ENCODE peak calls at places on chromosome 20, in four cellular contexts. K is CD8-positive, alpha-beta T cell; Y is heart right ventricle; X is ovary. M is an unnamed sample.

GRCh38 chr20:47413189-47413588 is 56.7 kb upstream of the ZMYND8 start:
- DNase-seq in K (no peak), Y (no peak), X (no peak), M (no peak)

GRCh38 chr20:60050193-60050960 is 92.2 kb downstream of the CDH26 start:
- DNase-seq in K (no peak), Y (no peak), X (no peak), M (peak; percentile 59)

GRCh38 chr20:19699132-19699971 is 58.7 kb upstream of the RIN2 start:
- DNase-seq in K (no peak), Y (no peak), X (no peak), M (no peak)

GRCh38 chr20:11814276-11814675 is 103.4 kb upstream of the BTBD3 start:
- DNase-seq in K (no peak), Y (no peak), X (no peak), M (no peak)

GRCh38 chr20:10674684-10675455 is 1.1 kb upstream of the JAG1 start:
- DNase-seq in K (no peak), Y (peak; percentile 83), X (peak; percentile 81), M (peak; percentile 84)

GRCh38 chr20:13221673-13222318 is 722 bp downstream of the ISM1 start:
- DNase-seq in K (peak; percentile 34), Y (no peak), X (no peak), M (no peak)

GRCh38 chr20:58622671-58623578 is 28.2 kb upstream of the STX16 start:
- DNase-seq in K (no peak), Y (no peak), X (no peak), M (no peak)

GRCh38 chr20:37179671-37180524 is 550 bp upstream of the MROH8 start:
- DNase-seq in K (no peak), Y (no peak), X (no peak), M (no peak)

GRCh38 chr20:36162272-36162966 is 7.9 kb downstream of the EPB41L1 start:
- DNase-seq in K (no peak), Y (no peak), X (no peak), M (no peak)

GRCh38 chr20:50313223-50313820 is 122.7 kb downstream of the CEBPB start:
- DNase-seq in K (no peak), Y (no peak), X (no peak), M (no peak)

GRCh38 chr20:8756410-8756809 is 312.5 kb upstream of the PLCB4 start:
- DNase-seq in K (no peak), Y (peak; percentile 5), X (no peak), M (no peak)

GRCh38 chr20:37449276-37449675 is 71.8 kb upstream of the NNAT start:
- DNase-seq in K (no peak), Y (no peak), X (no peak), M (no peak)

GRCh38 chr20:51934301-51935002 is 132.1 kb upstream of the SALL4 start:
- DNase-seq in K (no peak), Y (no peak), X (no peak), M (no peak)

GRCh38 chr20:1937316-1937976 is 42.2 kb downstream of the SIRPA start:
- DNase-seq in K (no peak), Y (no peak), X (no peak), M (no peak)

GRCh38 chr20:25007491-25008305 is 15.1 kb upstream of the APMAP start:
- DNase-seq in K (no peak), Y (peak; percentile 1), X (no peak), M (no peak)

GRCh38 chr20:23639490-23639958 is 1.8 kb upstream of the CST3 start:
- DNase-seq in K (no peak), Y (no peak), X (no peak), M (no peak)

GRCh38 chr20:37247547-37247946 is 14.1 kb downstream of the GHRH start:
- DNase-seq in K (no peak), Y (no peak), X (no peak), M (no peak)

GRCh38 chr20:22410556-22411130 is 173.7 kb downstream of the FOXA2 start:
- DNase-seq in K (no peak), Y (no peak), X (no peak), M (no peak)

GRCh38 chr20:1537731-1538058 is 19.8 kb downstream of the SIRPD start:
- DNase-seq in K (no peak), Y (peak; percentile 37), X (no peak), M (no peak)

GRCh38 chr20:51800769-51801219 is 1.5 kb downstream of the SALL4 start:
- DNase-seq in K (no peak), Y (peak; percentile 10), X (no peak), M (peak; percentile 25)

GRCh38 chr20:16219182-16219581 is 354.1 kb downstream of the KIF16B start:
- DNase-seq in K (no peak), Y (no peak), X (no peak), M (no peak)

GRCh38 chr20:52731086-52731485 is 241.1 kb upstream of the TSHZ2 start:
- DNase-seq in K (no peak), Y (no peak), X (no peak), M (peak; percentile 25)

GRCh38 chr20:25066386-25066785 is 8.4 kb upstream of the ACSS1 start:
- DNase-seq in K (no peak), Y (no peak), X (no peak), M (peak; percentile 23)

GRCh38 chr20:36645998-36646397 is at the start of gene SLA2:
- DNase-seq in K (peak; percentile 49), Y (no peak), X (no peak), M (peak; percentile 43)

GRCh38 chr20:34709044-34709835 is 5.1 kb downstream of the TP53INP2 start:
- DNase-seq in K (peak; percentile 66), Y (peak; percentile 84), X (peak; percentile 93), M (peak; percentile 85)

GRCh38 chr20:53611449-53611894 is 17.8 kb upstream of the ZNF217 start:
- DNase-seq in K (no peak), Y (peak; percentile 29), X (no peak), M (peak; percentile 25)

GRCh38 chr20:25676164-25676809 is 20.4 kb downstream of the ZNF337 start:
- DNase-seq in K (no peak), Y (no peak), X (no peak), M (no peak)

GRCh38 chr20:53346266-53346665 is 247.4 kb downstream of the ZNF217 start:
- DNase-seq in K (no peak), Y (no peak), X (no peak), M (no peak)

GRCh38 chr20:11585752-11586352 is 331.8 kb upstream of the BTBD3 start:
- DNase-seq in K (no peak), Y (no peak), X (no peak), M (no peak)

GRCh38 chr20:6485376-6485775 is 282.1 kb upstream of the BMP2 start:
- DNase-seq in K (no peak), Y (no peak), X (no peak), M (no peak)

GRCh38 chr20:46134716-46135115 is 16.6 kb downstream of the CD40 start:
- DNase-seq in K (no peak), Y (no peak), X (no peak), M (no peak)

GRCh38 chr20:8194721-8195120 is 62.7 kb downstream of the PLCB1 start:
- DNase-seq in K (no peak), Y (no peak), X (no peak), M (no peak)

GRCh38 chr20:38827770-38828281 is 22.3 kb downstream of the PPP1R16B start:
- DNase-seq in K (no peak), Y (no peak), X (no peak), M (no peak)

DNA sequence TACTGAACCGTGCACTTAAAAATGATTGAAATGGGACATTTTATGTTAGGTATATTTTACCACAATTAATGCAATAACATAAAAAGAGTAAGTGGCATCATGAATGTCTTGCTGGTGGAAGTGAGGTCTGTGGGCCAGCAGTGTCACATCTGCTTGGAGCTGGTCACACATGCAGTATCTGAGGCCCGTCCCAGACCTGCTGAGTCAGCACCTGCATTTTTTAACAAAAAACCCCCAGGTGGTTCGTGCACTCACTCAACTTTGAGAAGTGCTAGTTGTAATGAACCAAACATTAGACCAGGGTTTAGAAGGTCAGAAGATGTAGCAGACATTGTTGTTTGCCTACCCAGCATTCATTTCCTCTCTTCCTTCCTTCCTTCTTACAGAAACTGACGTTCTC is 21.0 kb downstream of the BANF2 start:
- DNase-seq in K (no peak), Y (no peak), X (no peak), M (no peak)
- H3K9me3 ChIP-seq in K (no peaks in the 10 kb centered on the region), Y (no peaks in the 10 kb centered on the region), X (no peaks in the 10 kb centered on the region), M (no peaks in the 10 kb centered on the region)

GRCh38 chr20:31452575-31452974 is 12.1 kb downstream of the DEFB123 start:
- DNase-seq in K (no peak), Y (no peak), X (no peak), M (no peak)

GRCh38 chr20:31446084-31446819 is 5.8 kb downstream of the DEFB123 start:
- DNase-seq in K (no peak), Y (no peak), X (no peak), M (no peak)

GRCh38 chr20:31454374-31454773 is 13.9 kb downstream of the DEFB123 start:
- DNase-seq in K (no peak), Y (no peak), X (no peak), M (no peak)

GRCh38 chr20:31449511-31450128 is 9.2 kb downstream of the DEFB123 start:
- DNase-seq in K (no peak), Y (no peak), X (no peak), M (no peak)
- H3K4me3 ChIP-seq in K (no peak overlapping the region), Y (no peak overlapping the region), X (no peak overlapping the region), M (no peak overlapping the region)

GRCh38 chr20:49165611-49166010 is 22.5 kb downstream of the STAU1 start:
- DNase-seq in K (no peak), Y (no peak), X (no peak), M (no peak)
- TF ChIP-seq CTCF in K (no peak), Y (no peak), X (no peak), M (no peak)

GRCh38 chr20:31368301-31368700 is at the start of gene DEFB118:
- DNase-seq in K (no peak), Y (no peak), X (no peak), M (no peak)
- H3K9me3 ChIP-seq in K (no peaks in the 10 kb centered on the region), Y (peaks cover 6% of the 10 kb centered on the region), X (no peaks in the 10 kb centered on the region), M (peaks cover 19% of the 10 kb centered on the region)

DNA sequence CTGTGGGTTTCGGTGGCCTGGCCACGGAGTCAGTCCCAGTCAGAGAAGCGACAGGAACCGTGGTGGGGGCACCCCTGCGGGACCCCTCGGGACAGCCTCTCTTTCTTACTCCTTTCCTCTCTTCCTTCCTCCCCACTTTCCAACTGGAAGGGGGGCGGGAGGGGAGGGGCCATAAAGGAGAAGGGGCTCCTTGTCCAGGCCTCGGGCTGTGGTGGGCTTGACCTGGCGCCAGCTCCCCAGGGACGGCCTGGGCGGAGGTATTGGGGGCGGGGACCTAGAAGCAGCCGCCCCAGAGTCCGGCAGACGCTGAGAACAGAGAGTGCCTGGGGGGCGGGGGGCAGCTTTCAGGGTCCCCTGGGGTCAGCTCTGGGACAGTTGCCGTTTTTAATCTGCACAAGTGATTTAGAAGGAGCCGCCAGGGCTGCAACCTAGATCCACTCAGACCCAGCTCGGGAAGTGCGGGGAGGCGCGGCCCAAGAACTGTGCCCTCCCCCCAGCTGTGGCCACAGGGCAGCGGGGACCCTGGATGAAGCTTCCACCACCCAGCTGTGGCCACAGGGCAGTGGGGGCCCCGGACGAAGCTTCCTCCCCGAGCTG is 6.4 kb upstream of the ABHD16B start:
- DNase-seq in K (no peak), Y (peak; percentile 74), X (peak; percentile 65), M (no peak)
- H3K4me3 ChIP-seq in K (no peak overlapping the region), Y (peak overlapping the region; percentile 13), X (peak overlapping the region; percentile 14), M (peak overlapping the region; percentile 19)

GRCh38 chr20:44475694-44476560 is at the start of gene TTPAL:
- DNase-seq in K (peak; percentile 72), Y (peak; percentile 85), X (peak; percentile 92), M (peak; percentile 93)
- TF ChIP-seq CTCF in K (peak; percentile 26), Y (no peak), X (peak; percentile 68), M (peak; percentile 27)

M was measured in stomach.